ENCODE peak calls at places on chromosomes 2 and 18, in nine cellular contexts. H is EL; M is adrenal gland; W is memory B cell; S is activated effector memory CD4-positive, alpha-beta T cell treated with anti-CD3 and anti-CD28 coated beads, Interleukin-2, amount 50 U/mL, for 16 hours; X is lung microvascular endothelial cell; E is T follicular helper cell; L is brain microvascular endothelial cell; Z is anterior cingulate cortex. U is an unnamed sample.

GRCh38 chr2:54207666-54208195 is 48.3 kb downstream of the TSPYL6 start:
- DNase-seq in S (no peak), E (no peak), L (peak; percentile 39), X (peak; percentile 47), M (no peak), W (no peak), H (peak; percentile 21), Z (no peak), U (no peak)

GRCh38 chr18:9706081-9706935 is 1.8 kb upstream of the RAB31 start:
- DNase-seq in M (no peak), L (peak; percentile 40), X (peak; percentile 33), E (no peak), H (peak; percentile 54), Z (no peak), S (no peak), W (no peak), U (no peak)

GRCh38 chr2:20614201-20615045 is 36.5 kb downstream of the HS1BP3 start:
- DNase-seq in S (peak; percentile 42), M (peak; percentile 62), E (no peak), L (no peak), W (no peak), H (no peak), Z (peak; percentile 41), X (no peak), U (no peak)

GRCh38 chr2:131154647-131155046 is 49.5 kb downstream of the PLEKHB2 start:
- DNase-seq in E (no peak), W (no peak), H (no peak), M (no peak), X (no peak), L (no peak), S (no peak), Z (no peak), U (no peak)

GRCh38 chr18:7169601-7170000 is 52.0 kb upstream of the LAMA1 start:
- DNase-seq in L (no peak), S (no peak), M (no peak), E (no peak), X (no peak), W (no peak), H (no peak), Z (no peak), U (no peak)

GRCh38 chr2:45469314-45470099 is 141.6 kb downstream of the SRBD1 start:
- DNase-seq in E (no peak), W (no peak), Z (no peak), X (no peak), H (no peak), S (no peak), M (no peak), L (no peak), U (no peak)

GRCh38 chr18:76592981-76593381 is 97.9 kb upstream of the ZNF516 start:
- DNase-seq in X (no peak), S (no peak), H (no peak), L (no peak), Z (no peak), M (no peak), E (no peak), W (no peak), U (no peak)

GRCh38 chr18:22429564-22429963 is 11.8 kb upstream of the CTAGE1 start:
- DNase-seq in S (no peak), M (no peak), H (no peak), Z (no peak), X (no peak), E (no peak), W (no peak), L (no peak), U (no peak)

GRCh38 chr2:71156531-71156930 is 26.1 kb downstream of the MPHOSPH10 start:
- DNase-seq in X (no peak), E (no peak), H (peak; percentile 32), M (no peak), S (no peak), L (no peak), W (no peak), Z (no peak), U (no peak)

GRCh38 chr2:37418956-37419355 is 74.5 kb downstream of the QPCT start:
- DNase-seq in Z (no peak), W (no peak), S (no peak), E (no peak), M (no peak), X (no peak), H (peak; percentile 57), L (no peak), U (no peak)

GRCh38 chr2:110101280-110101844 is 14.3 kb downstream of the MALL start:
- DNase-seq in Z (peak; percentile 53), S (peak; percentile 50), H (peak; percentile 100), M (peak; percentile 97), W (no peak), X (peak; percentile 100), L (peak; percentile 99), E (no peak), U (peak; percentile 39)

GRCh38 chr18:39647627-39648502 is 2082.3 kb upstream of the CELF4 start:
- DNase-seq in S (no peak), E (no peak), W (no peak), Z (no peak), H (peak; percentile 70), L (peak; percentile 89), X (peak; percentile 69), M (no peak), U (no peak)

GRCh38 chr2:85215074-85216050 is 82.2 kb downstream of the TCF7L1 start:
- DNase-seq in H (peak; percentile 57), S (no peak), L (peak; percentile 62), W (no peak), Z (peak; percentile 77), E (no peak), X (no peak), M (peak; percentile 49), U (no peak)